ENCODE peak calls at places on chromosome 6, in four cellular contexts. L is anterior cingulate cortex, Z is lung microvascular endothelial cell, G is myocyte. M is an unnamed sample.

GRCh38 chr6:82118150-82118562 is 129.4 kb downstream of the IBTK start:
- DNase-seq in L (no peak), Z (no peak), G (no peak), M (no peak)

GRCh38 chr6:160138839-160139419 is 17.3 kb downstream of the SLC22A1 start:
- DNase-seq in L (no peak), Z (no peak), G (no peak), M (no peak)

GRCh38 chr6:84511929-84512328 is 252.5 kb downstream of the TBX18 start:
- DNase-seq in L (no peak), Z (no peak), G (no peak), M (no peak)

GRCh38 chr6:154138806-154139205 is 99.8 kb downstream of the OPRM1 start:
- DNase-seq in L (no peak), Z (no peak), G (no peak), M (no peak)

GRCh38 chr6:134908906-134909516 is 40.9 kb downstream of the ALDH8A1 start:
- DNase-seq in L (peak; percentile 82), Z (peak; percentile 90), G (peak; percentile 88), M (peak; percentile 82)

GRCh38 chr6:13203145-13203544 is 125.2 kb downstream of the TBC1D7 start:
- DNase-seq in L (no peak), Z (no peak), G (no peak), M (no peak)

GRCh38 chr6:45654673-45655072 is 276.9 kb upstream of the SUPT3H start:
- DNase-seq in L (no peak), Z (no peak), G (peak; percentile 67), M (no peak)

GRCh38 chr6:160791459-160791858 is 89.4 kb downstream of the PLG start:
- DNase-seq in L (no peak), Z (no peak), G (no peak), M (no peak)

GRCh38 chr6:2938632-2939083 is 32.7 kb downstream of the SERPINB6 start:
- DNase-seq in L (no peak), Z (no peak), G (no peak), M (no peak)

GRCh38 chr6:150134280-150134920 is 8.4 kb upstream of the PPP1R14C start:
- DNase-seq in L (no peak), Z (no peak), G (no peak), M (no peak)

GRCh38 chr6:131807321-131807643 is 538 bp upstream of the ENPP1 start:
- DNase-seq in L (no peak), Z (peak; percentile 4), G (no peak), M (no peak)

GRCh38 chr6:45872827-45873226 is 142.8 kb downstream of the CLIC5 start:
- DNase-seq in L (no peak), Z (no peak), G (no peak), M (no peak)

GRCh38 chr6:136526196-136526930 is 23.9 kb downstream of the MAP7 start:
- DNase-seq in L (peak; percentile 76), Z (peak; percentile 32), G (peak; percentile 26), M (peak; percentile 83)

GRCh38 chr6:48032156-48032555 is 78.8 kb downstream of the PTCHD4 start:
- DNase-seq in L (no peak), Z (peak; percentile 10), G (peak; percentile 88), M (no peak)

GRCh38 chr6:44920952-44921491 is 407.1 kb upstream of the RUNX2 start:
- DNase-seq in L (no peak), Z (no peak), G (no peak), M (no peak)

GRCh38 chr6:104404377-104404776 is 455.3 kb downstream of the HACE1 start:
- DNase-seq in L (no peak), Z (no peak), G (no peak), M (no peak)

GRCh38 chr6:157232161-157232895 is 91.0 kb downstream of the TMEM242 start:
- DNase-seq in L (no peak), Z (no peak), G (no peak), M (no peak)

GRCh38 chr6:34557228-34557627 is 1.1 kb upstream of the SPDEF start:
- DNase-seq in L (no peak), Z (no peak), G (no peak), M (no peak)

GRCh38 chr6:122401104-122401503 is 1.7 kb downstream of the HSF2 start:
- DNase-seq in L (no peak), Z (no peak), G (no peak), M (no peak)

GRCh38 chr6:80104520-80104919 is 2.0 kb upstream of the BCKDHB start:
- DNase-seq in L (no peak), Z (no peak), G (no peak), M (no peak)

GRCh38 chr6:158417760-158418098 is 105.5 kb downstream of the TULP4 start:
- DNase-seq in L (peak; percentile 65), Z (peak; percentile 23), G (peak; percentile 13), M (no peak)

GRCh38 chr6:7624781-7625710 is 35.0 kb downstream of the SNRNP48 start:
- DNase-seq in L (no peak), Z (peak; percentile 13), G (no peak), M (no peak)

GRCh38 chr6:75934643-75935472 is 137.6 kb downstream of the IMPG1 start:
- DNase-seq in L (peak; percentile 45), Z (peak; percentile 79), G (peak; percentile 87), M (peak; percentile 66)

GRCh38 chr6:22910370-22910769 is 341.0 kb downstream of the HDGFL1 start:
- DNase-seq in L (no peak), Z (no peak), G (no peak), M (no peak)

GRCh38 chr6:31579546-31580445 is 2.4 kb downstream of the LTB start:
- DNase-seq in L (no peak), Z (no peak), G (no peak), M (no peak)

GRCh38 chr6:30570263-30570662 is 979 bp upstream of the ABCF1 start:
- DNase-seq in L (no peak), Z (peak; percentile 58), G (no peak), M (no peak)

GRCh38 chr6:170199716-170200115 is 91.2 kb downstream of the DLL1 start:
- DNase-seq in L (no peak), Z (no peak), G (no peak), M (no peak)

GRCh38 chr6:142482973-142483372 is 181.2 kb downstream of the ADGRG6 start:
- DNase-seq in L (no peak), Z (no peak), G (no peak), M (no peak)